ENCODE peak calls at places on chromosomes 4 and X, in seven cellular contexts. D is A549, X is HCT116, E is sigmoid colon, N is tibial nerve, S is NB4, A is right lobe of liver. W is an unnamed sample.

GRCh38 chrX:48919360-48919821 is 567 bp upstream of the PIM2 start:
- DNase-seq in X (no peak), S (no peak), D (no peak), E (no peak), A (no peak), N (no peak), W (no peak)

GRCh38 chr4:84952776-84953175 is 13.7 kb downstream of the WDFY3 start:
- DNase-seq in E (no peak), S (no peak), D (no peak), X (no peak), N (no peak), A (no peak), W (no peak)

GRCh38 chr4:28686618-28687017 is 1826.0 kb downstream of the STIM2 start:
- DNase-seq in N (no peak), X (peak; percentile 58), E (no peak), S (peak; percentile 66), D (peak; percentile 33), A (no peak), W (no peak)

GRCh38 chr4:4308800-4309441 is 18.9 kb downstream of the ZBTB49 start:
- DNase-seq in D (no peak), E (no peak), A (no peak), X (no peak), N (no peak), S (no peak), W (no peak)

GRCh38 chr4:188444500-188444899 is 305.3 kb downstream of the TRIML1 start:
- DNase-seq in E (no peak), A (no peak), D (no peak), S (no peak), N (no peak), X (no peak), W (no peak)

GRCh38 chr4:65999518-65999871 is 329.2 kb upstream of the EPHA5 start:
- DNase-seq in S (no peak), N (no peak), A (no peak), E (no peak), D (peak; percentile 2), X (no peak), W (no peak)

GRCh38 chr4:19684079-19684478 is 567.6 kb upstream of the SLIT2 start:
- DNase-seq in X (no peak), A (no peak), D (no peak), E (no peak), N (no peak), S (no peak), W (no peak)

GRCh38 chr4:128837679-128838078 is 28.2 kb downstream of the JADE1 start:
- DNase-seq in D (no peak), S (no peak), A (no peak), N (no peak), E (no peak), X (no peak), W (no peak)

GRCh38 chr4:5371415-5372190 is 320.3 kb downstream of the STK32B start:
- DNase-seq in S (no peak), X (no peak), N (no peak), D (peak; percentile 81), E (no peak), A (no peak), W (peak; percentile 52)

GRCh38 chr4:81065446-81065845 is 34.9 kb downstream of the BMP3 start:
- DNase-seq in N (no peak), E (no peak), X (no peak), A (no peak), S (no peak), D (no peak), W (no peak)

GRCh38 chr4:180449395-180449956 is 1793.7 kb upstream of the TENM3 start:
- DNase-seq in A (no peak), E (no peak), S (peak; percentile 48), D (peak; percentile 56), N (no peak), X (peak; percentile 66), W (no peak)

GRCh38 chr4:84878090-84878489 is 88.4 kb downstream of the WDFY3 start:
- DNase-seq in D (no peak), N (no peak), X (no peak), S (no peak), E (no peak), A (no peak), W (no peak)

GRCh38 chrX:11137543-11138139 is 26.5 kb downstream of the HCCS start:
- DNase-seq in N (no peak), D (peak; percentile 23), S (peak; percentile 37), E (no peak), X (peak; percentile 13), A (no peak), W (no peak)

GRCh38 chr4:37675587-37676290 is 10.4 kb downstream of the RELL1 start:
- DNase-seq in E (no peak), S (no peak), X (no peak), N (no peak), D (no peak), A (no peak), W (no peak)

GRCh38 chr4:171308661-171309060 is 504.5 kb upstream of the GALNTL6 start:
- DNase-seq in A (no peak), E (no peak), D (no peak), X (no peak), S (no peak), N (no peak), W (no peak)

GRCh38 chr4:90069151-90069550 is 58.0 kb upstream of the CCSER1 start:
- DNase-seq in X (peak; percentile 47), A (no peak), E (no peak), D (no peak), N (no peak), S (no peak), W (no peak)

GRCh38 chrX:78595901-78596502 is 63.1 kb downstream of the RTL3 start:
- DNase-seq in E (no peak), S (peak; percentile 54), A (no peak), D (peak; percentile 2), X (no peak), N (no peak), W (no peak)

GRCh38 chr4:46266106-46266505 is 123.8 kb downstream of the GABRA2 start:
- DNase-seq in D (no peak), S (no peak), E (no peak), N (no peak), X (no peak), A (no peak), W (no peak)

GRCh38 chr4:46274717-46275116 is 115.2 kb downstream of the GABRA2 start:
- DNase-seq in N (no peak), D (no peak), S (peak; percentile 11), E (no peak), X (no peak), A (no peak), W (no peak)

GRCh38 chr4:46267866-46268265 is 122.1 kb downstream of the GABRA2 start:
- DNase-seq in S (no peak), N (no peak), D (no peak), X (no peak), A (no peak), E (no peak), W (no peak)

GRCh38 chr4:46270986-46271596 is 118.8 kb downstream of the GABRA2 start:
- DNase-seq in N (no peak), X (no peak), A (no peak), D (peak; percentile 2), E (no peak), S (peak; percentile 56), W (no peak)
- TF ChIP-seq POLR2A in N (no peak), X (no peak), A (no peak), D (no peak), E (no peak), S (no peak), W (no peak)

GRCh38 chrX:14871767-14872166 is 1.1 kb downstream of the FANCB start:
- DNase-seq in E (no peak), A (no peak), S (no peak), D (no peak), N (no peak), X (no peak), W (no peak)

GRCh38 chrX:14875624-14876023 is 2.4 kb downstream of the MOSPD2 start:
- DNase-seq in E (no peak), N (no peak), D (no peak), S (no peak), A (no peak), X (no peak), W (no peak)

GRCh38 chrX:14872851-14873675 is at the start of the genes FANCB and MOSPD2:
- DNase-seq in N (peak; percentile 80), D (peak; percentile 95), A (peak; percentile 96), S (peak; percentile 95), X (peak; percentile 85), E (peak; percentile 96), W (peak; percentile 94)

GRCh38 chrX:14872355-14872754 is 514 bp downstream of the FANCB start:
- DNase-seq in D (no peak), X (no peak), S (peak; percentile 31), E (no peak), N (no peak), A (no peak), W (no peak)

DNA sequence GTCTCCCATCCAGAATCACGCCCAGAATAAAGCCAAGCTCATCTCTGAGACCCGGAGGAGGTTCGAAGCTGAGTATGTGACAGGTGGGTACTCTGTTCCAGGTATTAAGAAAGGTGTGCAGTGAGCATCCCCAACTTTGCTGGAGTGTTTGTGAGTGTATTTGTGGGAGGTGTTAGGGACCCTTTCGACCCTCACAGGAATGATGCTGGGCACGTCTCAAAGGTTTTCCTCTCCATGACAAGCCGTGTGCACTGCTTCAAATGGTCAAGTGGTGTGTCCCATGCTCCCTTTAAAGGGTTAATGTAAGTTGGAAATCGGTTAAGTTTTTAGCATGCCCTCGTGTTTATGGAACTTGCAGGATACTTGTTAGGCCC is 442 bp downstream of the MOSPD2 start:
- DNase-seq in X (no peak), E (no peak), S (no peak), A (no peak), N (no peak), D (no peak), W (no peak)
- TF ChIP-seq POLR2A in X (no peak), E (no peak), S (no peak), A (no peak), N (no peak), D (no peak), W (no peak)

GRCh38 chrX:154458116-154458953 is at the start of gene PLXNA3:
- DNase-seq in S (peak; percentile 62), X (no peak), E (no peak), N (no peak), A (no peak), D (no peak), W (no peak)
- TF ChIP-seq POLR2A in S (no peak), X (peak; percentile 63), E (no peak), N (peak; percentile 60), A (peak; percentile 69), D (peak; percentile 71), W (no peak)

GRCh38 chr4:10085386-10085785 is 31.2 kb downstream of the WDR1 start:
- DNase-seq in N (no peak), A (peak; percentile 42), E (peak; percentile 66), X (no peak), S (no peak), D (no peak), W (no peak)

GRCh38 chr4:10084651-10085320 is 31.8 kb downstream of the WDR1 start:
- DNase-seq in S (no peak), A (peak; percentile 49), X (no peak), N (no peak), E (peak; percentile 50), D (no peak), W (no peak)

GRCh38 chr4:10087152-10087791 is 29.3 kb downstream of the WDR1 start:
- DNase-seq in S (no peak), N (no peak), A (peak; percentile 43), X (no peak), D (no peak), E (peak; percentile 60), W (no peak)

GRCh38 chr4:10086506-10087120 is 30.0 kb downstream of the WDR1 start:
- DNase-seq in X (no peak), S (no peak), N (no peak), E (peak; percentile 68), A (peak; percentile 51), D (no peak), W (no peak)

GRCh38 chr4:10085828-10086505 is 30.6 kb downstream of the WDR1 start:
- DNase-seq in X (no peak), A (peak; percentile 31), D (no peak), S (no peak), E (peak; percentile 46), N (no peak), W (no peak)
- TF ChIP-seq POLR2A in X (no peak), A (no peak), D (no peak), S (no peak), E (no peak), N (no peak), W (no peak)

W was measured in vagina.